ENCODE peak calls at places on chromosomes 11 and 22, in five cellular contexts. Y is spleen, Q is neuronal stem cell, C is AG04450, J is left ventricle myocardium inferior. U is an unnamed sample.

GRCh38 chr11:80156062-80156461 is 715.2 kb upstream of the TENM4 start:
- DNase-seq in Y (no peak), Q (no peak), C (no peak), J (no peak), U (no peak)

GRCh38 chr11:43150697-43151096 is 161.1 kb upstream of the API5 start:
- DNase-seq in Y (no peak), Q (no peak), C (no peak), J (no peak), U (no peak)

GRCh38 chr11:3840289-3840869 is 380 bp downstream of the RHOG start:
- DNase-seq in Y (peak), Q (peak), C (no peak), J (no peak), U (peak)

GRCh38 chr11:117187007-117187406 is 8.5 kb downstream of the SIDT2 start:
- DNase-seq in Y (no peak), Q (no peak), C (no peak), J (no peak), U (no peak)

GRCh38 chr22:40368016-40368415 is 2.4 kb upstream of the SGSM3 start:
- DNase-seq in Y (no peak), Q (no peak), C (no peak), J (no peak), U (no peak)

GRCh38 chr11:59207988-59208432 is 4.7 kb downstream of the MPEG1 start:
- DNase-seq in Y (no peak), Q (peak), C (peak), J (no peak), U (no peak)

GRCh38 chr11:29844701-29845379 is 172.0 kb downstream of the KCNA4 start:
- DNase-seq in Y (no peak), Q (no peak), C (no peak), J (no peak), U (no peak)

GRCh38 chr11:18987454-18988231 is 48.4 kb upstream of the MRGPRX1 start:
- DNase-seq in Y (no peak), Q (no peak), C (no peak), J (no peak), U (no peak)

GRCh38 chr11:118915396-118915795 is 10.3 kb downstream of the BCL9L start:
- DNase-seq in Y (no peak), Q (no peak), C (no peak), J (no peak), U (peak)

GRCh38 chr22:27983361-27983791 is 64.3 kb upstream of the PITPNB start:
- DNase-seq in Y (no peak), Q (no peak), C (no peak), J (no peak), U (no peak)

GRCh38 chr11:45333506-45333971 is 47.4 kb upstream of the SYT13 start:
- DNase-seq in Y (no peak), Q (no peak), C (no peak), J (peak), U (no peak)

GRCh38 chr11:80815752-80816453 is 1375.1 kb upstream of the TENM4 start:
- DNase-seq in Y (no peak), Q (no peak), C (no peak), J (no peak), U (no peak)

GRCh38 chr22:25111579-25112517 is 87.8 kb upstream of the CRYBB3 start:
- DNase-seq in Y (no peak), Q (no peak), C (no peak), J (no peak), U (peak)

GRCh38 chr11:30585067-30585891 is 874 bp downstream of the MPPED2 start:
- DNase-seq in Y (peak), Q (peak), C (no peak), J (peak), U (no peak)

GRCh38 chr11:43874738-43875137 is 5.9 kb upstream of the ALKBH3 start:
- DNase-seq in Y (no peak), Q (no peak), C (no peak), J (no peak), U (no peak)

GRCh38 chr11:6203327-6203726 is 2.0 kb upstream of the C11orf42 start:
- DNase-seq in Y (no peak), Q (no peak), C (no peak), J (no peak), U (no peak)

GRCh38 chr11:76153609-76153949 is 52.7 kb downstream of the WNT11 start:
- DNase-seq in Y (no peak), Q (no peak), C (no peak), J (no peak), U (no peak)

GRCh38 chr11:121895919-121896318 is 220.1 kb downstream of the BLID start:
- DNase-seq in Y (no peak), Q (no peak), C (no peak), J (no peak), U (no peak)

GRCh38 chr11:17992916-17993315 is 19.9 kb downstream of the SERGEF start:
- DNase-seq in Y (no peak), Q (no peak), C (no peak), J (no peak), U (no peak)

GRCh38 chr11:76610871-76611475 is 59.6 kb downstream of the LRRC32 start:
- DNase-seq in Y (peak), Q (no peak), C (no peak), J (peak), U (no peak)

GRCh38 chr22:44309137-44309536 is 3.6 kb downstream of the SHISAL1 start:
- DNase-seq in Y (no peak), Q (no peak), C (peak), J (no peak), U (peak)

GRCh38 chr11:109586789-109587188 is 164.8 kb downstream of the C11orf87 start:
- DNase-seq in Y (no peak), Q (no peak), C (no peak), J (no peak), U (no peak)

GRCh38 chr11:69335461-69336386 is 41.8 kb downstream of the MYEOV start:
- DNase-seq in Y (no peak), Q (no peak), C (no peak), J (no peak), U (no peak)

GRCh38 chr11:43921561-43922294 is 20.7 kb upstream of the C11orf96 start:
- DNase-seq in Y (no peak), Q (no peak), C (no peak), J (no peak), U (no peak)

GRCh38 chr11:19935507-19935906 is 222.9 kb downstream of the NAV2 start:
- DNase-seq in Y (no peak), Q (peak), C (no peak), J (no peak), U (no peak)

GRCh38 chr22:40436460-40437431 is 66.4 kb downstream of the SGSM3 start:
- DNase-seq in Y (no peak), Q (peak), C (peak), J (peak), U (peak)

GRCh38 chr11:59582006-59582405 is 33.6 kb downstream of the OSBP start:
- DNase-seq in Y (no peak), Q (no peak), C (no peak), J (no peak), U (no peak)

GRCh38 chr22:26958378-26958777 is 301.0 kb downstream of the MIAT start:
- DNase-seq in Y (no peak), Q (no peak), C (no peak), J (no peak), U (no peak)

GRCh38 chr11:112302226-112302868 is 41.7 kb upstream of the PLET1 start:
- DNase-seq in Y (no peak), Q (no peak), C (no peak), J (no peak), U (no peak)

GRCh38 chr22:43829904-43830851 is 18.1 kb upstream of the EFCAB6 start:
- DNase-seq in Y (peak), Q (no peak), C (no peak), J (peak), U (peak)

GRCh38 chr22:40728731-40729189 is 49.5 kb downstream of the MCHR1 start:
- DNase-seq in Y (peak), Q (no peak), C (no peak), J (no peak), U (no peak)

GRCh38 chr11:41660585-41660984 is 201.1 kb upstream of the LRRC4C start:
- DNase-seq in Y (no peak), Q (no peak), C (no peak), J (no peak), U (peak)

GRCh38 chr11:83409476-83409875 is 123.3 kb upstream of the CCDC90B start:
- DNase-seq in Y (no peak), Q (no peak), C (no peak), J (no peak), U (no peak)

GRCh38 chr11:123062892-123063395 is 1.0 kb upstream of the HSPA8 start:
- DNase-seq in Y (no peak), Q (no peak), C (peak), J (no peak), U (no peak)

GRCh38 chr11:111324277-111324720 is 26.0 kb downstream of the POU2AF3 start:
- DNase-seq in Y (no peak), Q (no peak), C (no peak), J (no peak), U (no peak)

GRCh38 chr11:134224710-134225662 is 515 bp downstream of the VPS26B start:
- DNase-seq in Y (peak), Q (peak), C (no peak), J (peak), U (peak)

GRCh38 chr11:58567889-58568512 is 7.7 kb downstream of the LPXN start:
- DNase-seq in Y (peak), Q (peak), C (no peak), J (peak), U (no peak)

GRCh38 chr11:10805741-10806140 is 3.0 kb downstream of the EIF4G2 start:
- DNase-seq in Y (no peak), Q (no peak), C (no peak), J (no peak), U (no peak)

GRCh38 chr11:10807629-10808552 is 835 bp downstream of the EIF4G2 start:
- DNase-seq in Y (peak), Q (peak), C (no peak), J (peak), U (peak)

GRCh38 chr11:10803676-10804075 is 5.0 kb downstream of the EIF4G2 start:
- DNase-seq in Y (no peak), Q (no peak), C (no peak), J (no peak), U (no peak)

GRCh38 chr11:10808553-10809372 is at the start of gene EIF4G2:
- DNase-seq in Y (peak), Q (peak), C (peak), J (peak), U (peak)

DNA sequence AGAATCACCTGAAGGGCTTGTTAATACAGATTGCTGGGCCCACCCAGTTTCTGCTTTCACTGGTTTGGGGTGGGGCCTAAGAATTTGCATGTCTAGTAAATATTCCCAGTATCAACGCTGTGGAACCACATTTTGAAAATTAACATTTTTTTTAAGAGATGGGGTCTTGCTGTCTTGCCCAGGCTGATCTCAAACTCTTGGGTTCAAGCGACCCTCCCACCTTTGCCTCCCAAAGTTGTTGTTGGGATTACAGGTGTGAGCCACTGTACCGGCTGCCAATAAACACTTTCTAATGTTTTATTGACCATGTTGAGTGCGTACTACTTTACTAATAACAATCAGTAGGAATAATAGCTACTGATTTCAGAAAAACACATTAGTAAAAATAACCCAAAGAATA is 2.5 kb downstream of the EIF4G2 start:
- DNase-seq in Y (no peak), Q (no peak), C (no peak), J (no peak), U (no peak)
- H3K27ac ChIP-seq in Y (peak), Q (no peak), C (no peak), J (peak), U (no peak)

DNA sequence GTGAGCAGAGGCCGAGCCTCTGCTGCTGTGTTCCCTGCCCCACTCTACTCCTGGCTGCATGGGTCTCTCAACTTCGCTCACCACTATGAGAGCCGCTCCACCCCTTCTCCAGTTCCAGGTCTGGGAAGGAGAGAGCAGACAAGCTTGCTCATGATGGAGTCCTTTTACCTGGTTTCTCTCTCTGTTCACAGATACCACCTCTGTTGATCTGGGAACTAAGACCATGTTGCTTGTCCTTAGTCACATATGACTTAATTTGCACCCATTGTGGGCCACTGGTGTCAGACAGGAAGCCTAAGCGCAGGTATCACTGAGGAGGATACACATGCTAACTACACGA is 26.8 kb downstream of the MCM5 start:
- DNase-seq in Y (no peak), Q (peak), C (no peak), J (no peak), U (no peak)
- H3K27ac ChIP-seq in Y (no peak), Q (peak), C (no peak), J (no peak), U (no peak)

GRCh38 chr22:29639096-29639495 is 35.7 kb downstream of the NF2 start:
- DNase-seq in Y (no peak), Q (no peak), C (no peak), J (no peak), U (no peak)

GRCh38 chr22:29638678-29639077 is 35.2 kb downstream of the NF2 start:
- DNase-seq in Y (no peak), Q (no peak), C (no peak), J (no peak), U (no peak)

GRCh38 chr22:29641781-29642355 is 38.4 kb downstream of the NF2 start:
- DNase-seq in Y (no peak), Q (no peak), C (no peak), J (no peak), U (no peak)

GRCh38 chr22:29642694-29643093 is 39.3 kb downstream of the NF2 start:
- DNase-seq in Y (no peak), Q (no peak), C (no peak), J (no peak), U (no peak)

DNA sequence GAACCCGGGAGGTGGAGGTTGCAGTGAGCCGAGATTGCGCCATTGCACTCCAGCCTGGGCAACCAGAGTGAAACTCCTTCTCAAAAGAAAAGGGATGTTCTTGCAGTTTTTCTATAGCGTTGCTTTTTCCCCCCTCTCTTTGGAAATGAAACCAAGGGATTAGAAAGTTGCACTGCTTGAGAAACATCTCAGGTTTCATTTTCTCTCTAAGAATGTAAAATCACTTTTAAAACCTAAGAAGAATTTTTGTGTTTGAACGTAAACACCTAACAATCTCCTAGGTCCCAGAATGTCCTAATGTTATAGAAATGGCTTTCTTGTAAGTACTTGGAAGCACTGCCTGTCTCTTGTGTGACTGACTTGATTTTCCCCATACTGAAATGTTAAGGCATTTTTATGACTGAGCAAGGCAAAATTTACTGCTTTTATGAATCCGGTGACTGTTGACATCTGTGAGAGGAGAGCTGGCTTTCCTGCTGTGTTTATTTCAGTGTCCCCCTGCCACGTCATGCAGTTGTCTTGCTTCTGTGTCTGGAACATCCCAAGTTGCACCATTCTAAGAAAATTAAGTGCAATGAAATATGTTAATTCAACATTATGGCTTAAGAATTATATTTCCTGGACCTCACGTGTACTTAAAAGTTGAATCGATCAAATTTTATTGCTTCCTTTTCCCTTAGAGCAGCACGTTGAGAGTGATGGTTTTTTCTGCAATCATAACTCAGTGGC is 37.8 kb downstream of the NF2 start:
- DNase-seq in Y (no peak), Q (no peak), C (no peak), J (no peak), U (no peak)
- H3K27ac ChIP-seq in Y (peak), Q (no peak), C (no peak), J (no peak), U (no peak)

GRCh38 chr22:17470880-17471500 is 92.3 kb upstream of the SLC25A18 start:
- DNase-seq in Y (no peak), Q (no peak), C (no peak), J (no peak), U (no peak)
- H3K27ac ChIP-seq in Y (no peak), Q (peak), C (no peak), J (no peak), U (no peak)

GRCh38 chr11:79159657-79160450 is 281.0 kb downstream of the TENM4 start:
- DNase-seq in Y (no peak), Q (no peak), C (no peak), J (no peak), U (no peak)

GRCh38 chr11:79157738-79158137 is 283.1 kb downstream of the TENM4 start:
- DNase-seq in Y (no peak), Q (no peak), C (no peak), J (no peak), U (no peak)

GRCh38 chr11:79155237-79155636 is 285.6 kb downstream of the TENM4 start:
- DNase-seq in Y (no peak), Q (no peak), C (no peak), J (no peak), U (no peak)

GRCh38 chr11:79152511-79152910 is 288.3 kb downstream of the TENM4 start:
- DNase-seq in Y (no peak), Q (no peak), C (no peak), J (no peak), U (no peak)

GRCh38 chr11:79156031-79156430 is 284.8 kb downstream of the TENM4 start:
- DNase-seq in Y (no peak), Q (no peak), C (no peak), J (no peak), U (no peak)
- H3K27ac ChIP-seq in Y (no peak), Q (no peak), C (no peak), J (no peak), U (no peak)

DNA sequence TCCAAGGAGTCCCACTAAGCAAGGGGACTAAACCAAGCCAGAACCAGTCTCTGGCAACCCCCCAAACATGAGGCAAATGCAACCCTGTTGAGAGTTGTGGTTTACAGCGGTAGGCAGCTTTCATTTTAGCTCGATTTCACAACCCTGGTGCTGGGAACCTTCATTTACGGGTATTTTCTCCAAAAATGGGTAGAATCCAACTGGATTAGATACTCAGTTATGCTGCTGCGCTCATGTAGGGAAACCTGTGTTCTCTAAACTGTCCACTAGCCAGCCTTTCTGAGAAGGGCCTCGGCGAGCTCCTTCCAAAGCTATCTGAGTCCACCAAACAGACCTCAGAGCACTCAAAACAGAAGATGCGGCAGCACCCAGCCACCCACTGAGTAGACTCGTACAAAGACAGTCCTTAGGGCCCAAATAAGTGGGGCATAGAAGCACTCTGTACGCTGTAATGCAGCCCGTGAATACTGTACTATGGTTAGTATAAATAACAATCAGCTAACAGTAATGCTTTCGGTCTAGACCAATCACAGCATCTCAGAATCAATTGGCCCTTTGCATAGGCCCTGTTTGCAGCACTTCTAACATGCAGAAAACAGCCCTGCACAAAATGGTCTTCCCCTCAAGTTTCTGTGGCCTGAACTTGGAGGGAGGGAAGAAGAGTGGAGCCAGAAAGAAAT is 104.7 kb downstream of the ETS1 start:
- DNase-seq in Y (no peak), Q (no peak), C (no peak), J (no peak), U (no peak)
- H3K27ac ChIP-seq in Y (peak), Q (no peak), C (peak), J (peak), U (peak)

GRCh38 chr22:46303347-46303965 is 6.8 kb downstream of the GTSE1 start:
- DNase-seq in Y (no peak), Q (no peak), C (no peak), J (no peak), U (no peak)
- H3K27ac ChIP-seq in Y (no peak), Q (no peak), C (peak), J (no peak), U (no peak)

GRCh38 chr11:65777821-65778361 is 2.9 kb downstream of the AP5B1 start:
- DNase-seq in Y (peak), Q (no peak), C (no peak), J (no peak), U (peak)
- H3K27ac ChIP-seq in Y (peak), Q (no peak), C (no peak), J (no peak), U (peak)

DNA sequence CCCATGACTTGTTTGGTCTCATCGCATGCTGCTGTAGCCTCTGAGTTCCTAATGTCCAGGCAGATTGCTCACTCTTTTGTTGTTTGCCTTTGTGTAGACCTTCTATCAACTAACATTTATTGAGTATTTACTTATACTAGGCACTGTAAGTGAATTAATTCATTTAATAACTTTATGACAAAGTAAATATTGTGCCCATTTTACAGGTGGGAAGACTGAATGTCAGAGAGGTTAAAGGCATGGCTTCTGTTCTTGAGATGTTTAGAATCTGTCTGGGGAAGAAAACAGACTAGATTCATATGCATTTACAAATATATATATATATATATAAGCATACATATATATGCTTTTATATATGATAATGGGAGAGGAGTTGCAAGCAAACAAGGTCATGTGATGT is 27.1 kb downstream of the EHF start:
- DNase-seq in Y (no peak), Q (no peak), C (no peak), J (no peak), U (no peak)
- H3K27ac ChIP-seq in Y (no peak), Q (no peak), C (no peak), J (no peak), U (no peak)